ENCODE peak calls at places on chromosome 1, in ten cellular contexts. One of them, this sample, is unnamed.

GRCh38 chr1:15008783-15009709 is 144.5 kb upstream of the TMEM51 start:
- DNase-seq in fibroblast of lung: peak
- DNase-seq in activated CD8-positive, alpha-beta memory T cell treated with anti-CD3 and anti-CD28 coated beads for 1 hour: no peak
- DNase-seq in choroid plexus epithelial cell: peak
- DNase-seq in thoracic aorta: no peak
- DNase-seq in cardiac fibroblast: peak
- DNase-seq in left ventricle myocardium superior: no peak
- DNase-seq in omental fat pad: no peak
- DNase-seq in KBM-7: no peak
- DNase-seq in hypothalamus: no peak
- DNase-seq in this sample: no peak

GRCh38 chr1:234683856-234684632 is 74.1 kb upstream of the IRF2BP2 start:
- DNase-seq in left ventricle myocardium superior: peak
- DNase-seq in KBM-7: peak
- DNase-seq in fibroblast of lung: peak
- DNase-seq in omental fat pad: no peak
- DNase-seq in activated CD8-positive, alpha-beta memory T cell treated with anti-CD3 and anti-CD28 coated beads for 1 hour: no peak
- DNase-seq in choroid plexus epithelial cell: peak
- DNase-seq in thoracic aorta: peak
- DNase-seq in hypothalamus: peak
- DNase-seq in cardiac fibroblast: peak
- DNase-seq in this sample: peak

GRCh38 chr1:86645866-86646647 is 58.3 kb upstream of the SH3GLB1 start:
- DNase-seq in choroid plexus epithelial cell: no peak
- DNase-seq in KBM-7: no peak
- DNase-seq in thoracic aorta: no peak
- DNase-seq in activated CD8-positive, alpha-beta memory T cell treated with anti-CD3 and anti-CD28 coated beads for 1 hour: no peak
- DNase-seq in hypothalamus: no peak
- DNase-seq in omental fat pad: no peak
- DNase-seq in fibroblast of lung: no peak
- DNase-seq in left ventricle myocardium superior: no peak
- DNase-seq in cardiac fibroblast: no peak
- DNase-seq in this sample: no peak

GRCh38 chr1:21594935-21595897 is 73.9 kb downstream of the RAP1GAP start:
- DNase-seq in thoracic aorta: no peak
- DNase-seq in choroid plexus epithelial cell: peak
- DNase-seq in left ventricle myocardium superior: peak
- DNase-seq in hypothalamus: peak
- DNase-seq in cardiac fibroblast: peak
- DNase-seq in omental fat pad: peak
- DNase-seq in activated CD8-positive, alpha-beta memory T cell treated with anti-CD3 and anti-CD28 coated beads for 1 hour: no peak
- DNase-seq in KBM-7: peak
- DNase-seq in fibroblast of lung: peak
- DNase-seq in this sample: peak

GRCh38 chr1:233281711-233282581 is 13.6 kb downstream of the PCNX2 start:
- DNase-seq in choroid plexus epithelial cell: peak
- DNase-seq in thoracic aorta: no peak
- DNase-seq in activated CD8-positive, alpha-beta memory T cell treated with anti-CD3 and anti-CD28 coated beads for 1 hour: no peak
- DNase-seq in fibroblast of lung: peak
- DNase-seq in omental fat pad: no peak
- DNase-seq in hypothalamus: no peak
- DNase-seq in left ventricle myocardium superior: no peak
- DNase-seq in cardiac fibroblast: peak
- DNase-seq in KBM-7: peak
- DNase-seq in this sample: no peak

GRCh38 chr1:49060766-49061165 is 284.1 kb upstream of the BEND5 start:
- DNase-seq in fibroblast of lung: peak
- DNase-seq in KBM-7: no peak
- DNase-seq in left ventricle myocardium superior: no peak
- DNase-seq in choroid plexus epithelial cell: peak
- DNase-seq in omental fat pad: no peak
- DNase-seq in thoracic aorta: no peak
- DNase-seq in activated CD8-positive, alpha-beta memory T cell treated with anti-CD3 and anti-CD28 coated beads for 1 hour: no peak
- DNase-seq in hypothalamus: no peak
- DNase-seq in cardiac fibroblast: peak
- DNase-seq in this sample: no peak

GRCh38 chr1:26701266-26701994 is 5.6 kb downstream of the ARID1A start:
- DNase-seq in fibroblast of lung: peak
- DNase-seq in activated CD8-positive, alpha-beta memory T cell treated with anti-CD3 and anti-CD28 coated beads for 1 hour: no peak
- DNase-seq in left ventricle myocardium superior: no peak
- DNase-seq in hypothalamus: no peak
- DNase-seq in cardiac fibroblast: no peak
- DNase-seq in omental fat pad: no peak
- DNase-seq in thoracic aorta: no peak
- DNase-seq in KBM-7: no peak
- DNase-seq in choroid plexus epithelial cell: peak
- DNase-seq in this sample: no peak

GRCh38 chr1:181089017-181089776 is 697 bp downstream of the IER5 start:
- DNase-seq in thoracic aorta: no peak
- DNase-seq in fibroblast of lung: peak
- DNase-seq in hypothalamus: peak
- DNase-seq in cardiac fibroblast: no peak
- DNase-seq in choroid plexus epithelial cell: no peak
- DNase-seq in KBM-7: no peak
- DNase-seq in activated CD8-positive, alpha-beta memory T cell treated with anti-CD3 and anti-CD28 coated beads for 1 hour: peak
- DNase-seq in left ventricle myocardium superior: peak
- DNase-seq in omental fat pad: no peak
- DNase-seq in this sample: no peak

GRCh38 chr1:156464335-156464734 is 36.2 kb downstream of the MEF2D start:
- DNase-seq in activated CD8-positive, alpha-beta memory T cell treated with anti-CD3 and anti-CD28 coated beads for 1 hour: no peak
- DNase-seq in KBM-7: no peak
- DNase-seq in hypothalamus: no peak
- DNase-seq in omental fat pad: no peak
- DNase-seq in left ventricle myocardium superior: peak
- DNase-seq in cardiac fibroblast: no peak
- DNase-seq in choroid plexus epithelial cell: peak
- DNase-seq in thoracic aorta: no peak
- DNase-seq in fibroblast of lung: peak
- DNase-seq in this sample: no peak

GRCh38 chr1:235588156-235588555 is 61.4 kb downstream of the GNG4 start:
- DNase-seq in KBM-7: no peak
- DNase-seq in activated CD8-positive, alpha-beta memory T cell treated with anti-CD3 and anti-CD28 coated beads for 1 hour: no peak
- DNase-seq in fibroblast of lung: no peak
- DNase-seq in left ventricle myocardium superior: no peak
- DNase-seq in cardiac fibroblast: no peak
- DNase-seq in choroid plexus epithelial cell: no peak
- DNase-seq in thoracic aorta: no peak
- DNase-seq in omental fat pad: no peak
- DNase-seq in hypothalamus: no peak
- DNase-seq in this sample: no peak

GRCh38 chr1:43386676-43387075 is 2.9 kb downstream of the MED8 start:
- DNase-seq in fibroblast of lung: no peak
- DNase-seq in thoracic aorta: no peak
- DNase-seq in cardiac fibroblast: no peak
- DNase-seq in KBM-7: no peak
- DNase-seq in hypothalamus: no peak
- DNase-seq in choroid plexus epithelial cell: no peak
- DNase-seq in activated CD8-positive, alpha-beta memory T cell treated with anti-CD3 and anti-CD28 coated beads for 1 hour: no peak
- DNase-seq in left ventricle myocardium superior: no peak
- DNase-seq in omental fat pad: no peak
- DNase-seq in this sample: no peak

GRCh38 chr1:33331444-33332356 is 10.8 kb upstream of the A3GALT2 start:
- DNase-seq in KBM-7: no peak
- DNase-seq in activated CD8-positive, alpha-beta memory T cell treated with anti-CD3 and anti-CD28 coated beads for 1 hour: no peak
- DNase-seq in hypothalamus: no peak
- DNase-seq in omental fat pad: no peak
- DNase-seq in fibroblast of lung: no peak
- DNase-seq in cardiac fibroblast: no peak
- DNase-seq in left ventricle myocardium superior: no peak
- DNase-seq in choroid plexus epithelial cell: peak
- DNase-seq in thoracic aorta: no peak
- DNase-seq in this sample: no peak

This sample was measured in AML-193.